ENCODE peak calls at places on chromosomes 11 and 22, in four cellular contexts. One of them, this sample, is unnamed.

GRCh38 chr11:126544311-126545056 is 189.0 kb downstream of the ST3GAL4 start:
- DNase-seq in ovary: no peak
- DNase-seq in HL-60: no peak
- DNase-seq in activated effector memory CD4-positive, alpha-beta T cell treated with Interleukin-2 at 50 U/mL for 16 hours: no peak
- DNase-seq in this sample: peak; percentile 0

GRCh38 chr22:37609240-37610152 is 862 bp downstream of the GGA1 start:
- DNase-seq in HL-60: no peak
- DNase-seq in ovary: no peak
- DNase-seq in activated effector memory CD4-positive, alpha-beta T cell treated with Interleukin-2 at 50 U/mL for 16 hours: no peak
- DNase-seq in this sample: no peak

GRCh38 chr11:62504158-62504973 is 42.2 kb downstream of the AHNAK start:
- DNase-seq in ovary: no peak
- DNase-seq in activated effector memory CD4-positive, alpha-beta T cell treated with Interleukin-2 at 50 U/mL for 16 hours: no peak
- DNase-seq in HL-60: no peak
- DNase-seq in this sample: no peak

GRCh38 chr11:60929774-60930173 is 5.5 kb downstream of the TMEM132A start:
- DNase-seq in HL-60: no peak
- DNase-seq in activated effector memory CD4-positive, alpha-beta T cell treated with Interleukin-2 at 50 U/mL for 16 hours: no peak
- DNase-seq in ovary: no peak
- DNase-seq in this sample: no peak

GRCh38 chr22:44892243-44892642 is 117.6 kb downstream of the PHF21B start:
- DNase-seq in HL-60: no peak
- DNase-seq in activated effector memory CD4-positive, alpha-beta T cell treated with Interleukin-2 at 50 U/mL for 16 hours: no peak
- DNase-seq in ovary: no peak
- DNase-seq in this sample: no peak

GRCh38 chr11:43434893-43435292 is 76.2 kb downstream of the TTC17 start:
- DNase-seq in ovary: no peak
- DNase-seq in HL-60: no peak
- DNase-seq in activated effector memory CD4-positive, alpha-beta T cell treated with Interleukin-2 at 50 U/mL for 16 hours: no peak
- DNase-seq in this sample: peak; percentile 6

GRCh38 chr11:34206598-34207300 is 101.3 kb downstream of the NAT10 start:
- DNase-seq in ovary: no peak
- DNase-seq in activated effector memory CD4-positive, alpha-beta T cell treated with Interleukin-2 at 50 U/mL for 16 hours: no peak
- DNase-seq in HL-60: peak; percentile 53
- DNase-seq in this sample: peak; percentile 32

GRCh38 chr11:119663279-119663678 is 65.7 kb downstream of the NECTIN1 start:
- DNase-seq in activated effector memory CD4-positive, alpha-beta T cell treated with Interleukin-2 at 50 U/mL for 16 hours: no peak
- DNase-seq in ovary: no peak
- DNase-seq in HL-60: no peak
- DNase-seq in this sample: no peak

GRCh38 chr11:77633856-77634425 is 3.7 kb downstream of the CLNS1A start:
- DNase-seq in HL-60: peak; percentile 91
- DNase-seq in ovary: no peak
- DNase-seq in activated effector memory CD4-positive, alpha-beta T cell treated with Interleukin-2 at 50 U/mL for 16 hours: no peak
- DNase-seq in this sample: peak; percentile 43

GRCh38 chr11:827146-827860 is 416 bp upstream of the CRACR2B start:
- DNase-seq in activated effector memory CD4-positive, alpha-beta T cell treated with Interleukin-2 at 50 U/mL for 16 hours: no peak
- DNase-seq in ovary: no peak
- DNase-seq in HL-60: peak; percentile 53
- DNase-seq in this sample: no peak

GRCh38 chr11:19744130-19744529 is 31.5 kb downstream of the NAV2 start:
- DNase-seq in activated effector memory CD4-positive, alpha-beta T cell treated with Interleukin-2 at 50 U/mL for 16 hours: no peak
- DNase-seq in ovary: no peak
- DNase-seq in HL-60: no peak
- DNase-seq in this sample: no peak

GRCh38 chr11:17767301-17767885 is 32.8 kb downstream of the KCNC1 start:
- DNase-seq in ovary: no peak
- DNase-seq in HL-60: no peak
- DNase-seq in activated effector memory CD4-positive, alpha-beta T cell treated with Interleukin-2 at 50 U/mL for 16 hours: no peak
- DNase-seq in this sample: no peak

GRCh38 chr11:79953629-79954028 is 512.8 kb upstream of the TENM4 start:
- DNase-seq in activated effector memory CD4-positive, alpha-beta T cell treated with Interleukin-2 at 50 U/mL for 16 hours: no peak
- DNase-seq in HL-60: no peak
- DNase-seq in ovary: no peak
- DNase-seq in this sample: no peak

GRCh38 chr11:113114452-113115027 is 153.3 kb downstream of the NCAM1 start:
- DNase-seq in HL-60: peak; percentile 38
- DNase-seq in ovary: peak; percentile 64
- DNase-seq in activated effector memory CD4-positive, alpha-beta T cell treated with Interleukin-2 at 50 U/mL for 16 hours: no peak
- DNase-seq in this sample: peak; percentile 2

GRCh38 chr11:89495951-89496350 is 4.8 kb upstream of the NOX4 start:
- DNase-seq in ovary: peak; percentile 15
- DNase-seq in HL-60: no peak
- DNase-seq in activated effector memory CD4-positive, alpha-beta T cell treated with Interleukin-2 at 50 U/mL for 16 hours: no peak
- DNase-seq in this sample: peak; percentile 5

GRCh38 chr11:125429174-125429707 is 66.8 kb downstream of the FEZ1 start:
- DNase-seq in activated effector memory CD4-positive, alpha-beta T cell treated with Interleukin-2 at 50 U/mL for 16 hours: no peak
- DNase-seq in HL-60: peak; percentile 45
- DNase-seq in ovary: peak; percentile 55
- DNase-seq in this sample: peak; percentile 23

GRCh38 chr22:25942126-25942988 is 200.4 kb downstream of the MYO18B start:
- DNase-seq in activated effector memory CD4-positive, alpha-beta T cell treated with Interleukin-2 at 50 U/mL for 16 hours: no peak
- DNase-seq in ovary: no peak
- DNase-seq in HL-60: no peak
- DNase-seq in this sample: no peak

GRCh38 chr22:22171357-22172218 is 73.0 kb upstream of the VPREB1 start:
- DNase-seq in HL-60: peak; percentile 19
- DNase-seq in activated effector memory CD4-positive, alpha-beta T cell treated with Interleukin-2 at 50 U/mL for 16 hours: no peak
- DNase-seq in ovary: no peak
- DNase-seq in this sample: no peak

GRCh38 chr11:100876826-100877545 is 189.9 kb downstream of the ARHGAP42 start:
- DNase-seq in ovary: no peak
- DNase-seq in HL-60: no peak
- DNase-seq in activated effector memory CD4-positive, alpha-beta T cell treated with Interleukin-2 at 50 U/mL for 16 hours: no peak
- DNase-seq in this sample: no peak

GRCh38 chr11:124648610-124649009 is 24.9 kb downstream of the SIAE start:
- DNase-seq in activated effector memory CD4-positive, alpha-beta T cell treated with Interleukin-2 at 50 U/mL for 16 hours: no peak
- DNase-seq in HL-60: no peak
- DNase-seq in ovary: no peak
- DNase-seq in this sample: no peak

GRCh38 chr11:38046571-38047135 is 1448.6 kb upstream of the RAG2 start:
- DNase-seq in ovary: no peak
- DNase-seq in HL-60: no peak
- DNase-seq in activated effector memory CD4-positive, alpha-beta T cell treated with Interleukin-2 at 50 U/mL for 16 hours: no peak
- DNase-seq in this sample: no peak

GRCh38 chr22:45582236-45582954 is 79.7 kb downstream of the FBLN1 start:
- DNase-seq in activated effector memory CD4-positive, alpha-beta T cell treated with Interleukin-2 at 50 U/mL for 16 hours: no peak
- DNase-seq in HL-60: no peak
- DNase-seq in ovary: no peak
- DNase-seq in this sample: no peak

GRCh38 chr11:13214276-13214865 is 63.2 kb upstream of the BMAL1 start:
- DNase-seq in HL-60: no peak
- DNase-seq in activated effector memory CD4-positive, alpha-beta T cell treated with Interleukin-2 at 50 U/mL for 16 hours: no peak
- DNase-seq in ovary: peak; percentile 63
- DNase-seq in this sample: no peak

GRCh38 chr11:28559497-28559896 is 451.3 kb downstream of the METTL15 start:
- DNase-seq in ovary: no peak
- DNase-seq in activated effector memory CD4-positive, alpha-beta T cell treated with Interleukin-2 at 50 U/mL for 16 hours: no peak
- DNase-seq in HL-60: no peak
- DNase-seq in this sample: no peak

GRCh38 chr11:46389450-46390330 is 1.9 kb downstream of the CHRM4 start:
- DNase-seq in ovary: peak; percentile 59
- DNase-seq in activated effector memory CD4-positive, alpha-beta T cell treated with Interleukin-2 at 50 U/mL for 16 hours: no peak
- DNase-seq in HL-60: peak; percentile 71
- DNase-seq in this sample: peak; percentile 69

GRCh38 chr11:43941257-43941879 is 1.1 kb upstream of the C11orf96 start:
- DNase-seq in activated effector memory CD4-positive, alpha-beta T cell treated with Interleukin-2 at 50 U/mL for 16 hours: no peak
- DNase-seq in HL-60: no peak
- DNase-seq in ovary: peak; percentile 35
- DNase-seq in this sample: no peak

GRCh38 chr11:86514453-86514852 is 139.8 kb downstream of the CCDC81 start:
- DNase-seq in activated effector memory CD4-positive, alpha-beta T cell treated with Interleukin-2 at 50 U/mL for 16 hours: no peak
- DNase-seq in ovary: no peak
- DNase-seq in HL-60: no peak
- DNase-seq in this sample: peak; percentile 39